ENCODE peak calls at places on chromosomes 6 and 20, in eight cellular contexts. E is CD8-positive, alpha-beta memory T cell; L is lower lobe of right lung; X is CD4-positive, CD25-positive, alpha-beta regulatory T cell; F is right lobe of liver; H is naive thymus-derived CD4-positive, alpha-beta T cell; J is HepG2; V is heart right ventricle. O is an unnamed sample.

GRCh38 chr20:35297740-35298139 is 5.5 kb upstream of the FAM83C start:
- DNase-seq in E (no peak), V (no peak), L (no peak), X (no peak), J (no peak), F (no peak), H (no peak), O (no peak)

GRCh38 chr6:125910518-125910917 is 46.1 kb upstream of the HINT3 start:
- DNase-seq in X (no peak), J (no peak), V (no peak), F (no peak), H (no peak), E (no peak), L (no peak), O (no peak)

GRCh38 chr6:52511163-52511562 is 65.7 kb downstream of the TRAM2 start:
- DNase-seq in L (no peak), X (no peak), E (no peak), F (no peak), H (no peak), J (no peak), V (no peak), O (no peak)

GRCh38 chr6:35483490-35483889 is 13.4 kb downstream of the TEAD3 start:
- DNase-seq in L (no peak), V (no peak), E (no peak), H (no peak), F (no peak), J (no peak), X (no peak), O (no peak)

GRCh38 chr6:13677878-13678254 is 33.8 kb downstream of the RANBP9 start:
- DNase-seq in V (no peak), J (peak; percentile 90), F (peak; percentile 63), L (no peak), E (no peak), X (no peak), H (no peak), O (no peak)

GRCh38 chr20:55094353-55094861 is 619.0 kb downstream of the DOK5 start:
- DNase-seq in V (no peak), H (no peak), L (no peak), X (no peak), J (no peak), E (no peak), F (no peak), O (no peak)

GRCh38 chr20:5164645-5165399 is 38.0 kb downstream of the CDS2 start:
- DNase-seq in J (no peak), L (no peak), V (no peak), H (no peak), E (no peak), X (no peak), F (no peak), O (no peak)

GRCh38 chr20:24968278-24968677 is 19.2 kb downstream of the CST7 start:
- DNase-seq in E (no peak), J (no peak), V (no peak), X (no peak), F (peak; percentile 29), L (peak; percentile 6), H (no peak), O (no peak)

GRCh38 chr6:166785131-166785530 is 158.1 kb upstream of the RPS6KA2 start:
- DNase-seq in X (no peak), V (no peak), F (no peak), H (no peak), L (no peak), E (no peak), J (no peak), O (no peak)

GRCh38 chr6:142838821-142839685 is 105.9 kb downstream of the HIVEP2 start:
- DNase-seq in X (no peak), V (no peak), H (no peak), L (no peak), F (no peak), J (peak; percentile 73), E (no peak), O (no peak)

GRCh38 chr6:25041676-25042598 is 106.2 kb upstream of the RIPOR2 start:
- DNase-seq in X (peak; percentile 63), H (peak; percentile 50), F (no peak), E (peak; percentile 40), V (no peak), J (no peak), L (no peak), O (no peak)

GRCh38 chr20:58271596-58272460 is 37.7 kb upstream of the RAB22A start:
- DNase-seq in J (no peak), E (no peak), L (no peak), V (no peak), H (no peak), X (no peak), F (no peak), O (no peak)

GRCh38 chr20:23889775-23890187 is 10.2 kb upstream of the CST5 start:
- DNase-seq in J (peak; percentile 74), H (peak; percentile 67), E (peak; percentile 47), X (peak; percentile 62), V (peak; percentile 16), L (no peak), F (peak; percentile 68), O (no peak)

GRCh38 chr6:32852018-32852843 is 1.3 kb downstream of the TAP1 start:
- DNase-seq in V (peak; percentile 52), L (no peak), J (no peak), X (no peak), H (no peak), F (no peak), E (no peak), O (no peak)

GRCh38 chr20:46108435-46108841 is 9.7 kb upstream of the CD40 start:
- DNase-seq in H (no peak), J (no peak), E (no peak), L (no peak), F (no peak), V (no peak), X (no peak), O (no peak)

GRCh38 chr6:36818741-36819140 is 20.5 kb downstream of the CPNE5 start:
- DNase-seq in X (no peak), F (no peak), L (no peak), J (no peak), E (no peak), H (no peak), V (no peak), O (no peak)

GRCh38 chr6:147384737-147385710 is 123.5 kb upstream of the SAMD5 start:
- DNase-seq in F (no peak), H (no peak), X (no peak), L (no peak), E (no peak), J (no peak), V (no peak), O (no peak)
- H3K36me3 ChIP-seq in F (no peaks in the 10 kb centered on the region), H (peaks cover 10% of the 10 kb centered on the region), X (peaks cover 19% of the 10 kb centered on the region), L (peaks cover 25% of the 10 kb centered on the region), E (no peaks in the 10 kb centered on the region), J (peaks cover 7% of the 10 kb centered on the region), V (peaks cover 56% of the 10 kb centered on the region), O (peaks cover 19% of the 10 kb centered on the region)

GRCh38 chr20:21511485-21511849 is 2.4 kb downstream of the NKX2-2 start:
- DNase-seq in V (no peak), X (no peak), L (no peak), E (no peak), H (no peak), J (no peak), F (peak; percentile 19), O (no peak)

GRCh38 chr20:21513181-21513663 is 642 bp downstream of the NKX2-2 start:
- DNase-seq in H (no peak), F (peak; percentile 35), J (no peak), E (no peak), X (no peak), V (no peak), L (peak; percentile 41), O (no peak)

GRCh38 chr20:21512634-21513180 is 1.2 kb downstream of the NKX2-2 start:
- DNase-seq in F (peak; percentile 37), H (no peak), V (no peak), E (no peak), J (no peak), X (no peak), L (peak; percentile 44), O (no peak)

GRCh38 chr20:21510995-21511394 is 2.9 kb downstream of the NKX2-2 start:
- DNase-seq in E (no peak), X (no peak), J (no peak), F (peak; percentile 9), V (no peak), L (no peak), H (no peak), O (no peak)

GRCh38 chr20:21511850-21512633 is 1.8 kb downstream of the NKX2-2 start:
- DNase-seq in L (peak; percentile 45), X (no peak), V (no peak), F (peak; percentile 41), E (no peak), H (no peak), J (no peak), O (no peak)
- H3K4me3 ChIP-seq in L (peak overlapping the region; percentile 39), X (no peak overlapping the region), V (peak overlapping the region; percentile 26), F (no peak overlapping the region), E (no peak overlapping the region), H (peak overlapping the region; percentile 6), J (no peak overlapping the region), O (no peak overlapping the region)

DNA sequence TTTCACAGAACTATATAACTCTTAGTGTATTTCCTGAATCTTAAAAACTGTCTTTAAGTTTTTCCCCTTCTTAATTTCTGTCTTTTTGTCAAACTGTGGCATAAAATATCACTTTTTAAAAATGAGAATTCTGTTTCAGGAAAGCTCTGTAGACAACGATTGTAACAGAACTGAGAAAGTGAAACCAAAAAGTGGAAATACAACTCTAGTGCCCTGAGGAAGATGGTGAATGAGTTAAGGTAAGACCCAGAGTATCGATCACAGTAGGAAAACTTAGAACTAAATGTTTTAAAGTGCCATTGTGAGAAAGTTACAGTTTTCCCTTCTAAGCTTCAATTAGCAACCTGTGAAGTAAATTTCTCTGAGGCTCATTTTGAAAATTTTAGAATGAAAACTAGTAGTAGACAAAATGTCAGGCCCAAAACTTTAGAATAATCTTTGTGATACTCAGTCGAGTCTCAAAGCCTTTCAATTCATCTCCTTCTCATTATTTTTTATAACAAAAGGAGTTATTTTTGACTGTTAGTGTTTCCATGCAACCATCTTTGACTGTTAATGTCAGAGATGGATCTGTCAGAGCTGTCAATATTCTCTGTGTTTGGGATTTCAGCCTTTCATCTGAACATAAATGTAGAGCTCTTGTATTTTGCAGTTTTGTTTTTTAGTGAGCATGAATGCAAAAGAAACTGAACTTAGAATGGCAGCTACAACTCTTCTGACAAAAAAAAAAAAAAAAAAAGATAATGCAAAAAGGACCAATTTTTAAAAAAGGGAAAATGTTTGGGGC is 19.0 kb upstream of the TRDN start:
- DNase-seq in H (no peak), L (no peak), V (no peak), J (no peak), F (no peak), E (no peak), X (no peak), O (no peak)
- H3K27ac ChIP-seq in H (no peak overlapping the region), L (no peak overlapping the region), V (no peak overlapping the region), J (no peak overlapping the region), F (no peak overlapping the region), E (no peak overlapping the region), X (no peak overlapping the region), O (no peak overlapping the region)

GRCh38 chr20:31475032-31475431 is at the start of the genes DEFB124 and REM1:
- DNase-seq in E (no peak), X (no peak), J (no peak), L (peak; percentile 50), V (peak; percentile 67), H (no peak), F (peak; percentile 51), O (peak; percentile 64)
- H3K36me3 ChIP-seq in E (no peaks in the 10 kb centered on the region), X (no peaks in the 10 kb centered on the region), J (no peaks in the 10 kb centered on the region), L (no peaks in the 10 kb centered on the region), V (no peaks in the 10 kb centered on the region), H (no peaks in the 10 kb centered on the region), F (no peaks in the 10 kb centered on the region), O (no peaks in the 10 kb centered on the region)